ENCODE peak calls at places on chromosomes 2 and 18, in six cellular contexts. One of them, this sample, is unnamed.

GRCh38 chr2:60633615-60634014 is 80.2 kb upstream of the BCL11A start:
- DNase-seq in activated CD8-positive, alpha-beta memory T cell treated with anti-CD3 and anti-CD28 coated beads for 24 hours: no peak
- DNase-seq in cardiac fibroblast: no peak
- DNase-seq in SHP77: no peak
- DNase-seq in CD8-positive, alpha-beta memory T cell: no peak
- DNase-seq in HCEC 1CT: no peak
- DNase-seq in this sample: no peak

GRCh38 chr2:135820003-135820618 is 16.9 kb downstream of the LCT start:
- DNase-seq in activated CD8-positive, alpha-beta memory T cell treated with anti-CD3 and anti-CD28 coated beads for 24 hours: peak
- DNase-seq in cardiac fibroblast: no peak
- DNase-seq in SHP77: no peak
- DNase-seq in CD8-positive, alpha-beta memory T cell: peak
- DNase-seq in HCEC 1CT: no peak
- DNase-seq in this sample: no peak

GRCh38 chr2:145551661-145552060 is 1031.7 kb upstream of the ZEB2 start:
- DNase-seq in activated CD8-positive, alpha-beta memory T cell treated with anti-CD3 and anti-CD28 coated beads for 24 hours: no peak
- DNase-seq in cardiac fibroblast: no peak
- DNase-seq in SHP77: no peak
- DNase-seq in CD8-positive, alpha-beta memory T cell: no peak
- DNase-seq in HCEC 1CT: no peak
- DNase-seq in this sample: no peak

GRCh38 chr2:196783431-196784094 is 15.9 kb downstream of the GTF3C3 start:
- DNase-seq in activated CD8-positive, alpha-beta memory T cell treated with anti-CD3 and anti-CD28 coated beads for 24 hours: no peak
- DNase-seq in cardiac fibroblast: peak
- DNase-seq in SHP77: no peak
- DNase-seq in CD8-positive, alpha-beta memory T cell: no peak
- DNase-seq in HCEC 1CT: peak
- DNase-seq in this sample: no peak

GRCh38 chr2:209519911-209520310 is 96.1 kb downstream of the MAP2 start:
- DNase-seq in activated CD8-positive, alpha-beta memory T cell treated with anti-CD3 and anti-CD28 coated beads for 24 hours: no peak
- DNase-seq in cardiac fibroblast: no peak
- DNase-seq in SHP77: no peak
- DNase-seq in CD8-positive, alpha-beta memory T cell: no peak
- DNase-seq in HCEC 1CT: no peak
- DNase-seq in this sample: no peak

GRCh38 chr2:79275197-79275596 is 115.6 kb upstream of the REG3A start:
- DNase-seq in activated CD8-positive, alpha-beta memory T cell treated with anti-CD3 and anti-CD28 coated beads for 24 hours: no peak
- DNase-seq in cardiac fibroblast: no peak
- DNase-seq in SHP77: no peak
- DNase-seq in CD8-positive, alpha-beta memory T cell: no peak
- DNase-seq in HCEC 1CT: no peak
- DNase-seq in this sample: no peak

GRCh38 chr2:204280239-204280638 is 265.0 kb upstream of the PARD3B start:
- DNase-seq in activated CD8-positive, alpha-beta memory T cell treated with anti-CD3 and anti-CD28 coated beads for 24 hours: no peak
- DNase-seq in cardiac fibroblast: peak
- DNase-seq in SHP77: no peak
- DNase-seq in CD8-positive, alpha-beta memory T cell: no peak
- DNase-seq in HCEC 1CT: no peak
- DNase-seq in this sample: no peak

GRCh38 chr2:64379221-64379620 is 74.7 kb upstream of the LGALSL start:
- DNase-seq in activated CD8-positive, alpha-beta memory T cell treated with anti-CD3 and anti-CD28 coated beads for 24 hours: no peak
- DNase-seq in cardiac fibroblast: no peak
- DNase-seq in SHP77: no peak
- DNase-seq in CD8-positive, alpha-beta memory T cell: no peak
- DNase-seq in HCEC 1CT: no peak
- DNase-seq in this sample: peak

GRCh38 chr2:201255468-201255867 is 4.9 kb upstream of the CASP8 start:
- DNase-seq in activated CD8-positive, alpha-beta memory T cell treated with anti-CD3 and anti-CD28 coated beads for 24 hours: no peak
- DNase-seq in cardiac fibroblast: no peak
- DNase-seq in SHP77: no peak
- DNase-seq in CD8-positive, alpha-beta memory T cell: no peak
- DNase-seq in HCEC 1CT: no peak
- DNase-seq in this sample: no peak

GRCh38 chr2:54052825-54053718 is 62.3 kb upstream of the ACYP2 start:
- DNase-seq in activated CD8-positive, alpha-beta memory T cell treated with anti-CD3 and anti-CD28 coated beads for 24 hours: no peak
- DNase-seq in cardiac fibroblast: no peak
- DNase-seq in SHP77: no peak
- DNase-seq in CD8-positive, alpha-beta memory T cell: no peak
- DNase-seq in HCEC 1CT: peak
- DNase-seq in this sample: no peak

GRCh38 chr18:59012815-59013677 is 126.6 kb upstream of the SEC11C start:
- DNase-seq in activated CD8-positive, alpha-beta memory T cell treated with anti-CD3 and anti-CD28 coated beads for 24 hours: no peak
- DNase-seq in cardiac fibroblast: no peak
- DNase-seq in SHP77: no peak
- DNase-seq in CD8-positive, alpha-beta memory T cell: no peak
- DNase-seq in HCEC 1CT: no peak
- DNase-seq in this sample: no peak

GRCh38 chr2:105576440-105577241 is 168.1 kb upstream of the NCK2 start:
- DNase-seq in activated CD8-positive, alpha-beta memory T cell treated with anti-CD3 and anti-CD28 coated beads for 24 hours: peak
- DNase-seq in cardiac fibroblast: peak
- DNase-seq in SHP77: peak
- DNase-seq in CD8-positive, alpha-beta memory T cell: peak
- DNase-seq in HCEC 1CT: peak
- DNase-seq in this sample: no peak

GRCh38 chr2:221635949-221636348 is 63.8 kb upstream of the EPHA4 start:
- DNase-seq in activated CD8-positive, alpha-beta memory T cell treated with anti-CD3 and anti-CD28 coated beads for 24 hours: no peak
- DNase-seq in cardiac fibroblast: no peak
- DNase-seq in SHP77: peak
- DNase-seq in CD8-positive, alpha-beta memory T cell: no peak
- DNase-seq in HCEC 1CT: no peak
- DNase-seq in this sample: no peak

GRCh38 chr18:58605027-58606020 is 23.6 kb downstream of the ALPK2 start:
- DNase-seq in activated CD8-positive, alpha-beta memory T cell treated with anti-CD3 and anti-CD28 coated beads for 24 hours: peak
- DNase-seq in cardiac fibroblast: peak
- DNase-seq in SHP77: no peak
- DNase-seq in CD8-positive, alpha-beta memory T cell: peak
- DNase-seq in HCEC 1CT: peak
- DNase-seq in this sample: no peak

GRCh38 chr2:206212673-206213513 is 53.2 kb downstream of the EEF1B2 start:
- DNase-seq in activated CD8-positive, alpha-beta memory T cell treated with anti-CD3 and anti-CD28 coated beads for 24 hours: no peak
- DNase-seq in cardiac fibroblast: peak
- DNase-seq in SHP77: no peak
- DNase-seq in CD8-positive, alpha-beta memory T cell: no peak
- DNase-seq in HCEC 1CT: peak
- DNase-seq in this sample: no peak

GRCh38 chr2:96151595-96152300 is 6.5 kb upstream of the DUSP2 start:
- DNase-seq in activated CD8-positive, alpha-beta memory T cell treated with anti-CD3 and anti-CD28 coated beads for 24 hours: no peak
- DNase-seq in cardiac fibroblast: no peak
- DNase-seq in SHP77: no peak
- DNase-seq in CD8-positive, alpha-beta memory T cell: no peak
- DNase-seq in HCEC 1CT: no peak
- DNase-seq in this sample: no peak

GRCh38 chr18:10840768-10841167 is 308.6 kb downstream of the PIEZO2 start:
- DNase-seq in activated CD8-positive, alpha-beta memory T cell treated with anti-CD3 and anti-CD28 coated beads for 24 hours: no peak
- DNase-seq in cardiac fibroblast: no peak
- DNase-seq in SHP77: no peak
- DNase-seq in CD8-positive, alpha-beta memory T cell: no peak
- DNase-seq in HCEC 1CT: no peak
- DNase-seq in this sample: no peak